ENCODE peak calls at places on chromosomes 13 and 19, in eight cellular contexts. G, T, X, R, V, J, P and N are unnamed samples.

GRCh38 chr13:44573071-44573470 is 3.1 kb downstream of the TSC22D1 start:
- DNase-seq in G (no peak), T (no peak), X (no peak), R (no peak), V (no peak), J (no peak), P (no peak), N (no peak)

GRCh38 chr19:18735752-18736151 is 52.3 kb downstream of the CRTC1 start:
- DNase-seq in G (no peak), T (no peak), X (no peak), R (no peak), V (no peak), J (no peak), P (no peak), N (no peak)

GRCh38 chr19:54561840-54562239 is 11.8 kb upstream of the LILRA2 start:
- DNase-seq in G (no peak), T (no peak), X (no peak), R (no peak), V (no peak), J (no peak), P (no peak), N (no peak)

GRCh38 chr19:16435238-16435911 is 36.4 kb downstream of the EPS15L1 start:
- DNase-seq in G (no peak), T (no peak), X (no peak), R (no peak), V (peak), J (no peak), P (no peak), N (peak)

GRCh38 chr19:3665681-3666544 is 34.4 kb downstream of the PIP5K1C start:
- DNase-seq in G (no peak), T (peak), X (peak), R (peak), V (peak), J (peak), P (peak), N (no peak)

GRCh38 chr19:47035495-47036232 is 12.8 kb downstream of the TMEM160 start:
- DNase-seq in G (peak), T (peak), X (peak), R (peak), V (peak), J (peak), P (peak), N (peak)

GRCh38 chr19:58117841-58118575 is 20.0 kb upstream of the ZSCAN18 start:
- DNase-seq in G (no peak), T (no peak), X (peak), R (no peak), V (no peak), J (no peak), P (no peak), N (no peak)

GRCh38 chr13:31908696-31909386 is 122.7 kb upstream of the FRY start:
- DNase-seq in G (no peak), T (no peak), X (no peak), R (no peak), V (no peak), J (no peak), P (no peak), N (peak)

GRCh38 chr19:9914001-9914314 is 22.4 kb downstream of the OLFM2 start:
- DNase-seq in G (no peak), T (peak), X (peak), R (no peak), V (no peak), J (no peak), P (no peak), N (no peak)

GRCh38 chr13:73215807-73216206 is 157.0 kb downstream of the KLF5 start:
- DNase-seq in G (peak), T (no peak), X (no peak), R (no peak), V (no peak), J (no peak), P (no peak), N (no peak)

GRCh38 chr13:97121894-97122293 is 100.2 kb upstream of the MBNL2 start:
- DNase-seq in G (no peak), T (no peak), X (no peak), R (no peak), V (no peak), J (no peak), P (no peak), N (peak)

GRCh38 chr13:60584976-60585375 is 188.0 kb downstream of the TDRD3 start:
- DNase-seq in G (no peak), T (no peak), X (peak), R (no peak), V (no peak), J (no peak), P (no peak), N (no peak)

GRCh38 chr19:18444513-18444912 is 6.6 kb upstream of the ISYNA1 start:
- DNase-seq in G (no peak), T (no peak), X (no peak), R (no peak), V (no peak), J (no peak), P (no peak), N (no peak)

GRCh38 chr13:90896022-90896421 is 451.5 kb upstream of the MIR17HG start:
- DNase-seq in G (no peak), T (no peak), X (no peak), R (no peak), V (no peak), J (no peak), P (no peak), N (no peak)

GRCh38 chr19:1961545-1961878 is 20.5 kb downstream of the CSNK1G2 start:
- DNase-seq in G (no peak), T (no peak), X (no peak), R (no peak), V (no peak), J (no peak), P (no peak), N (no peak)

GRCh38 chr13:72648513-72649065 is 78.8 kb downstream of the MZT1 start:
- DNase-seq in G (no peak), T (no peak), X (no peak), R (no peak), V (no peak), J (no peak), P (no peak), N (no peak)